ENCODE peak calls at places on chromosomes 16 and 17, in four cellular contexts. R is mesothelial cell of epicardium, U is endothelial cell, G is cardiac fibroblast. T is an unnamed sample.

GRCh38 chr17:3482851-3483250 is 7.1 kb downstream of the ASPA start:
- DNase-seq in U (no peak), G (no peak), R (no peak), T (no peak)

GRCh38 chr16:28112908-28113307 is 49.4 kb upstream of the GSG1L start:
- DNase-seq in U (no peak), G (no peak), R (no peak), T (no peak)

GRCh38 chr17:34706029-34706428 is 126.6 kb downstream of the TMEM132E start:
- DNase-seq in U (peak), G (peak), R (no peak), T (peak)

GRCh38 chr17:42895185-42895555 is 5.4 kb upstream of the G6PC1 start:
- DNase-seq in U (no peak), G (peak), R (no peak), T (no peak)

GRCh38 chr16:49557070-49557446 is 183.5 kb downstream of the C16orf78 start:
- DNase-seq in U (peak), R (no peak), G (no peak), T (no peak)

GRCh38 chr16:2001456-2002355 is 7.9 kb downstream of the ZNF598 start:
- DNase-seq in R (peak), U (no peak), G (no peak), T (no peak)

GRCh38 chr16:3670711-3671110 is 16.2 kb downstream of the DNASE1 start:
- DNase-seq in U (no peak), R (no peak), G (no peak), T (no peak)

GRCh38 chr17:71631483-71631882 is 489.3 kb upstream of the SOX9 start:
- DNase-seq in G (peak), U (no peak), R (no peak), T (no peak)

GRCh38 chr16:23836404-23837291 is 865 bp downstream of the PRKCB start:
- DNase-seq in R (peak), U (peak), G (no peak), T (no peak)

GRCh38 chr16:968620-969019 is 2.2 kb downstream of the LMF1 start:
- DNase-seq in G (no peak), R (no peak), U (no peak), T (no peak)

GRCh38 chr16:77786448-77786847 is 1.9 kb upstream of the VAT1L start:
- DNase-seq in U (no peak), G (no peak), R (no peak), T (no peak)

GRCh38 chr16:15951852-15952251 is 2.4 kb downstream of the ABCC1 start:
- DNase-seq in U (no peak), G (no peak), R (no peak), T (no peak)

GRCh38 chr16:19583665-19584300 is 28.3 kb downstream of the VPS35L start:
- DNase-seq in G (peak), U (peak), R (no peak), T (no peak)

GRCh38 chr17:39800540-39800939 is 62.8 kb downstream of the GRB7 start:
- DNase-seq in R (no peak), U (no peak), G (peak), T (no peak)

GRCh38 chr17:62822080-62822904 is 14.2 kb upstream of the MARCHF10 start:
- DNase-seq in R (no peak), G (no peak), U (no peak), T (no peak)

GRCh38 chr16:69311533-69312388 is 611 bp downstream of the VPS4A start:
- DNase-seq in R (no peak), G (peak), U (peak), T (no peak)

GRCh38 chr17:29212681-29213121 is 32.5 kb upstream of the MYO18A start:
- DNase-seq in U (no peak), R (no peak), G (no peak), T (no peak)

GRCh38 chr16:78189121-78189520 is 89.7 kb downstream of the WWOX start:
- DNase-seq in U (no peak), G (no peak), R (no peak), T (no peak)

GRCh38 chr17:69269174-69269998 is 40.8 kb upstream of the ABCA10 start:
- DNase-seq in U (no peak), G (peak), R (no peak), T (no peak)

GRCh38 chr16:55501549-55502322 is 7.1 kb upstream of the LPCAT2 start:
- DNase-seq in U (peak), G (peak), R (no peak), T (no peak)

GRCh38 chr16:3740934-3741333 is 23.6 kb upstream of the TRAP1 start:
- DNase-seq in G (no peak), U (no peak), R (no peak), T (no peak)

GRCh38 chr16:88064011-88064888 is 113.0 kb downstream of the BANP start:
- DNase-seq in R (no peak), G (no peak), U (no peak), T (no peak)

GRCh38 chr17:81128774-81129173 is 36.5 kb upstream of the PVALEF start:
- DNase-seq in U (no peak), R (no peak), G (no peak), T (no peak)

GRCh38 chr17:15893333-15894024 is 51.5 kb upstream of the ADORA2B start:
- DNase-seq in U (no peak), G (no peak), R (no peak), T (no peak)

GRCh38 chr17:20225162-20226115 is 216.3 kb downstream of the SPECC1 start:
- DNase-seq in G (no peak), R (no peak), U (no peak), T (no peak)

GRCh38 chr16:4537376-4538066 is 1.1 kb downstream of the CDIP1 start:
- DNase-seq in R (no peak), U (peak), G (no peak), T (no peak)

GRCh38 chr16:17382514-17382913 is 88.2 kb downstream of the XYLT1 start:
- DNase-seq in U (no peak), R (no peak), G (no peak), T (no peak)

GRCh38 chr16:30722916-30723315 is 23.9 kb downstream of the SRCAP start:
- DNase-seq in U (no peak), R (no peak), G (no peak), T (no peak)

GRCh38 chr17:41211845-41212466 is 14.5 kb upstream of the KRTAP9-2 start:
- DNase-seq in R (no peak), U (no peak), G (peak), T (no peak)

GRCh38 chr17:66476014-66476413 is 173.6 kb downstream of the PRKCA start:
- DNase-seq in U (no peak), G (no peak), R (no peak), T (no peak)

GRCh38 chr16:48384305-48384981 is 770 bp downstream of the SIAH1 start:
- DNase-seq in U (peak), R (peak), G (peak), T (peak)

GRCh38 chr16:11481987-11482386 is 104.7 kb downstream of the LITAF start:
- DNase-seq in U (no peak), G (peak), R (no peak), T (no peak)

GRCh38 chr16:73082608-73083007 is 34.7 kb upstream of the ZFHX3 start:
- DNase-seq in G (peak), R (no peak), U (no peak), T (no peak)

GRCh38 chr17:14325618-14326167 is 24.8 kb downstream of the HS3ST3B1 start:
- DNase-seq in G (no peak), U (no peak), R (no peak), T (no peak)
- TF ChIP-seq CTCF in G (no peak), U (no peak), R (no peak), T (no peak)

DNA sequence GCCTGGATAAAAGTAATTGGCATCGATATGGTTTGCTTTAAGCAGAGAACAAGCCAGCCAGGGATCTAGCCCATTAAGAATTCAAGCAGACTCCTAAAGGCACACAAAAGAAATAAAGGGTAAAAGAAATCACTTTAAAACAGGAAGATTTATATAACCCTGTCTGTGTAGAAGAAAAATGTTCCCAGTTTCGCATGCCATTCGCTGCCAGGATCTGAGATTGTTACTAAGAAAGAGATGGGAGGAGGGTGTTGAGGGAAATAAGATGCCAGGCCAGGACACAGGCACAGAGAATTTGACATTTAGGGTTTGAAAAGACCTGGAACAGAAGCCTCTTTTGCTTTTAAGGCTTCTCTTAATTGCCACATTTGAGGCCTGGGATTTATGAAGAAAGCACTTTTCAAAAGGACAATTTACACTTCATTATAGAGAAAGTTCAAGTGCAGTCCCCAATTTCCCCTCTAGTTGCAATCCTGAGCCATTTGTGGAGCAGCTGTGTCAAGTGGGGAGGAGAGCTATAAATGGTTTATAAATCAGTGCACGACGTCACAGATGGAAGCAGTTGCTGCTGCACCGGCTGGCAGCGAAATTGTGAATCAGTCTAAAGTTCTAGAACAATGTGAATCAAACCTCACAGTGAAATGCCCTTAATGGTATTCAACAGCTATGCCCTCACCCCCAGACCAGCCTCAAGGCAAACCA is 26.4 kb upstream of the C16orf87 start:
- DNase-seq in R (no peak), U (no peak), G (peak), T (no peak)
- TF ChIP-seq CTCF in R (peak), U (peak), G (peak), T (peak)

DNA sequence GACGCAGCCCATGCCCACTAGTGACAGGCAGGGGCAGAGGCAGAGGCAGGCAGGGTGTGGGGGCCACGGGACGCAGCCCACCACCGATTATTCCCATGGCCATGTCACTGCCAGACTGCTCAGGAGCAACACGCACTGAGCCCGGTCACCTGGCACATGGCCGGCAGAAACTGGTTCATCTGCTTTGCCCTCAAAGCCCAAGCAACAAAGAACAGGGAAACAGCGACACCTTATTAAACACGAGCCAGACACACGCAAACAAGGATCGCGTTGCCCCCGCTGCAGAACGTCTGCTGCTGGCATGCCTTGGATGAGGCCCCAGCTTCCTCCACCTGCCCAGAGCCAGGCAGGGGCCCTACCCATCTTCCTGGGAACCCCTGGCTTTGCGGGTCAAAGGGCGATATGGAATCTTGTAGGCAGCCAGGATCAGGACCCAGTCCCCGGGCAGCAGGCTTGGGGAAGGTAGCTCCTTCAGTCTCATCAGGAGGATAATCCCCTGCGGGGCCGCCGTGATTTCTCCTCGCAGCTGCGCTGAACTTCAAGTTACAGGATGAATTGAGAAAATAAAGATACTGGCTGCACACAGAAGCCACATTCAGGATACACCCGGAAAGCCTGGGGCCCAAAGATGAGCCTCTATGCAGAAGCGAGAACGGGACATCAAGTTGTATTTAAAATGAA is 4.8 kb downstream of the TBC1D16 start:
- DNase-seq in G (no peak), U (no peak), R (no peak), T (no peak)
- TF ChIP-seq CTCF in G (no peak), U (no peak), R (no peak), T (no peak)

DNA sequence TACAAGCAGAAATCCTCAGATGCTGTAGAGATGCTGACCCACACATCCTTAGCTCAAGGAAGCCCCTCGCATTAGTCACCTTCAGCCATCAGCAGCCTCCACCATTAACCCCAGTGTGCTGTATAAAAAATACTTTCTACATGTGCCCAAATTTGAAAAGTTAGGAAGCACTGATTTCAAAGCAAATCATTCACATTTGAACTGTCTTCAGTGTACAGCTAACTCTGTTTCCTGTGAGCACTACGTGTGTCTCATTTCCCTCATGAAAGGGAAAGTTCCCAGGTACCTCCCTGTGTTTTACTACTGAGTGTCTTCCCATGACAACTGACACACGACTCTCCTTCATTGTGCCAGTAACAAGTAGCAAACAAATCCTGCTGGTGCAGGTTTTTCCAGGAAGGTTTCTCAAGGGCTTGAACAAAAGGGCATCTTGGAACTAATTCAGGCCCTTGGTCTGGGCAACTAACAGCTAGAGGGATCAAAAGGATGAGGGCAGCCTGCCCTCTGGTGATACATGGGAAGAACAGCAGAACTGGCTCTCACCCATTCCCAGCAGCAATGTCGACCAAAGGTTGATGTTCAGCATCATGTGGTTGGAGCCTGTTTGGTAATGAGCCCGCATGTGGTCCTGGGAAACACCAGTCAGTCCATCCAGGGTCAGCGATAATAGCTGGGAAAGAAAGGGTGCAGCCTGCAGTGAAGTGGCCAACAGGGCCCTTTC is 4.0 kb downstream of the SLC35B1 start:
- DNase-seq in R (no peak), G (peak), U (no peak), T (no peak)
- TF ChIP-seq CTCF in R (no peak), G (peak), U (peak), T (peak)

DNA sequence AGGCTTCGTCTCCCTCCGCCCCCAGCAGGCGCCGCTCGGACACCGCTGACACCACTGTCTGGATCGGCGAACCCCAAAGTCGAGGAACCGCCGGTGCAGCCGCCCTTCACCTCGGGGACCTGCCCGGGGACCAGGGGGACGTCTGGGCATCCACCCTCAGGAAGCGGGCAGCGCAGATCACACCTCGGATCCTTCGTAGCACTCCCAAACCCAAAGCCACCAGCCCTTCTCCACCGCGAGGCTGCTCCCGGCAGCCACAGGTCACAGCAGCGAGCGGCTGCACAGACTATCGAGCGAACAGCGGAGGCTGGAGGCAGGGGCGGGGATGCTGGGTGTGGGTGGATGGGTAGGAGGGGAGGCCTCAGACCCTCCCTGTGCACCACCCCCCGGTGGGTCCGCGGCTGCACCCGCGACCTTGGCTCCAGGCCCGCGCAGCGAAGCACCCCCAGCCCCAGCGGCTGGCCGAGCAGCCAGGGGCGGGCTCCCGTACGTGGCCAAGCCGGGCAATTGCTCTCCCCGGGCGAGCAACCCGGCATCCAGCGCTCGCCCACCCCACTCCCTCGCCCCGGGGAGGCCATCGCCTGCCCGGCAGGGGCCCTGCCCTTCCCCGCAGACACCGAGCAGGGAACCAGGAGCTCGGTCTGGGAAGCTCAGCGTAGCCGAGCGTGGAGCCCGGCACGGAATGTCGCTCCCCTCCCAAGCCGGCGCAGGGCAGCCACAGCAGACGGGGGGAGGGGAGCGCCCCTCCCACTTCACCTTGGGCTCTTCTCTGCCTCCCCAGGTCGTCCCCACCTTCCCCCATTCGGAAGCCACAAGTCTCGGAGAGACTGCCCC is 1.0 kb downstream of the SDK2 start:
- DNase-seq in G (no peak), R (no peak), U (peak), T (no peak)
- TF ChIP-seq CTCF in G (peak), R (no peak), U (no peak), T (peak)

GRCh38 chr17:74736423-74737298 is at the start of gene RAB37:
- DNase-seq in R (no peak), G (peak), U (peak), T (no peak)
- TF ChIP-seq CTCF in R (no peak), G (peak), U (peak), T (peak)

GRCh38 chr16:63789603-63790002 is 1332.3 kb downstream of the CDH11 start:
- DNase-seq in G (peak), U (no peak), R (no peak), T (no peak)
- TF ChIP-seq CTCF in G (peak), U (no peak), R (no peak), T (no peak)

GRCh38 chr17:75876938-75877751 is 1.2 kb downstream of the TRIM47 start:
- DNase-seq in G (peak), U (no peak), R (no peak), T (no peak)

GRCh38 chr17:75875940-75876189 is 2.5 kb downstream of the TRIM47 start:
- DNase-seq in G (no peak), U (no peak), R (no peak), T (no peak)

GRCh38 chr17:75875182-75875939 is 3.0 kb downstream of the TRIM47 start:
- DNase-seq in U (no peak), G (no peak), R (no peak), T (no peak)

GRCh38 chr17:75877752-75878173 is 618 bp downstream of the TRIM47 start:
- DNase-seq in R (peak), U (peak), G (peak), T (no peak)

DNA sequence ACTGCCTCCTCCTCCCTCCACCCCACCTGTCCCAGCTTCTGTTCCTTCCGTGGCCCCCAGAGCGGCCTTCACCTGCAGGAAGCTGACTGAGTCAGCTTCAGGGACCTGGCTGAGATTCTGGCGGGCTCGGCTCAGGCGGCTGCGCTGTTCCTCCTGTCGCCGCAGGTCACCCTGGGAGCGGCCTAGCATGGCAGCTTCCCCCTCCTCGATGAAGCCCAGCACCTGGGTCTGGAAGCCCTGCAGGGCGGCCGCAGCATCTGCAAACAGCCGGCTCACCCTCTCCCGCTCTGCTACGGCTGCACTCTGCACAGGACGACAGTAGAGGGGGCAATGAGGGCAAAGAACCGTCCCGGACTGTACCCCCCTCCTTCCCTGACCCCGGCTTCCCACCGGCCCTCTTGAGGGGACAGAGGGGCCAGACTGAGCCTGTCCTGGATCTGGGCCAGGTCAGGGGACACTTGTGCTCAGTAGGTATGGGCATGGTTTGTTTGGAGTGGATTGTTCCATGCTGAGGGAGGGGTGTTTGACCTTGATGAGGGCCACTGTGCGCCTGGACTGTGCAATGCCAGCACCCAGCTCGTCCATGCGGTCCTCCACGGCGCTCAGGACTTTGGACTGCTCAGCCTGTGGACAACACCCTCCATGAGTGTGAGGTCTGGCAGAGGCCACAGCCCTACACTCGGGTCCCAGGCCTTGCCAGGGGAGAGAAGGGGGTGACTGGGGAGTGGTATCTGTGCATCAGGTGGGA is 2.0 kb downstream of the TRIM47 start:
- DNase-seq in G (no peak), R (no peak), U (peak), T (no peak)
- TF ChIP-seq CTCF in G (no peak), R (no peak), U (no peak), T (peak)

GRCh38 chr16:50845296-50845695 is 103.4 kb downstream of the CYLD start:
- DNase-seq in R (no peak), U (no peak), G (no peak), T (no peak)
- TF ChIP-seq CTCF in R (no peak), U (no peak), G (no peak), T (no peak)

GRCh38 chr16:89132194-89133005 is 38.7 kb downstream of the ACSF3 start:
- DNase-seq in G (no peak), U (no peak), R (peak), T (no peak)
- TF ChIP-seq CTCF in G (no peak), U (no peak), R (no peak), T (no peak)

T was measured in type B pancreatic cell.